ENCODE peak calls at places on chromosomes 2 and 18, in four cellular contexts. G, P, F and B are unnamed samples.

GRCh38 chr2:232887171-232887850 is 17.2 kb downstream of the SNORC start:
- DNase-seq in G (no peak), P (no peak), F (no peak), B (no peak)

GRCh38 chr2:200310545-200310971 is 4.1 kb downstream of the SPATS2L start:
- DNase-seq in G (no peak), P (no peak), F (no peak), B (no peak)

GRCh38 chr2:134668821-134669220 is 50.0 kb downstream of the TMEM163 start:
- DNase-seq in G (no peak), P (no peak), F (no peak), B (peak; percentile 56)

GRCh38 chr2:127645395-127646291 is at the start of gene GPR17:
- DNase-seq in G (peak; percentile 70), P (no peak), F (peak; percentile 26), B (no peak)

GRCh38 chr2:95185973-95186372 is 20.4 kb downstream of the ZNF2 start:
- DNase-seq in G (no peak), P (no peak), F (no peak), B (no peak)

GRCh38 chr2:119389615-119390306 is 23.0 kb downstream of the DBI start:
- DNase-seq in G (no peak), P (peak; percentile 83), F (peak; percentile 63), B (no peak)

GRCh38 chr18:54775686-54776085 is 52.6 kb upstream of the RAB27B start:
- DNase-seq in G (no peak), P (no peak), F (no peak), B (peak; percentile 43)

GRCh38 chr2:152166633-152167032 is 8.9 kb downstream of the STAM2 start:
- DNase-seq in G (no peak), P (no peak), F (no peak), B (no peak)

GRCh38 chr18:61720496-61720895 is 172.3 kb downstream of the RNF152 start:
- DNase-seq in G (no peak), P (no peak), F (no peak), B (no peak)

GRCh38 chr2:101036562-101036961 is 34.5 kb downstream of the RPL31 start:
- DNase-seq in G (no peak), P (no peak), F (no peak), B (no peak)

GRCh38 chr2:29664578-29664977 is 256.8 kb downstream of the ALK start:
- DNase-seq in G (no peak), P (no peak), F (no peak), B (no peak)

GRCh38 chr2:234587341-234588053 is 90.6 kb upstream of the ARL4C start:
- DNase-seq in G (no peak), P (no peak), F (no peak), B (no peak)

GRCh38 chr2:231360401-231360800 is 35.1 kb upstream of the B3GNT7 start:
- DNase-seq in G (peak; percentile 56), P (no peak), F (peak; percentile 55), B (no peak)

GRCh38 chr2:177717831-177718618 is 325.5 kb downstream of the AGPS start:
- DNase-seq in G (no peak), P (no peak), F (no peak), B (no peak)

GRCh38 chr2:61658841-61659780 is 121.0 kb upstream of the XPO1 start:
- DNase-seq in G (no peak), P (peak; percentile 69), F (no peak), B (peak; percentile 23)

GRCh38 chr2:60570281-60570680 is 16.8 kb upstream of the BCL11A start:
- DNase-seq in G (no peak), P (no peak), F (no peak), B (no peak)

GRCh38 chr2:152078662-152079061 is 20.2 kb downstream of the CACNB4 start:
- DNase-seq in G (no peak), P (no peak), F (no peak), B (no peak)

GRCh38 chr2:16120591-16120990 is 180.2 kb downstream of the MYCN start:
- DNase-seq in G (no peak), P (no peak), F (no peak), B (no peak)

GRCh38 chr18:55500316-55501086 is 87.5 kb downstream of the TCF4 start:
- DNase-seq in G (no peak), P (no peak), F (no peak), B (no peak)

GRCh38 chr2:218981390-218982311 is 3.3 kb downstream of the FEV start:
- DNase-seq in G (peak; percentile 54), P (peak; percentile 31), F (peak; percentile 45), B (no peak)

GRCh38 chr2:172582656-172583055 is 26.8 kb downstream of the PDK1 start:
- DNase-seq in G (no peak), P (no peak), F (no peak), B (no peak)

GRCh38 chr2:224034027-224034426 is 5.1 kb downstream of the SERPINE2 start:
- DNase-seq in G (no peak), P (no peak), F (no peak), B (no peak)

GRCh38 chr18:35634376-35634775 is 52.8 kb downstream of the GALNT1 start:
- DNase-seq in G (no peak), P (no peak), F (no peak), B (no peak)

GRCh38 chr2:100178085-100178788 is 35.8 kb upstream of the AFF3 start:
- DNase-seq in G (no peak), P (no peak), F (no peak), B (peak; percentile 66)

GRCh38 chr18:30457156-30457555 is 585.4 kb downstream of the DSC3 start:
- DNase-seq in G (no peak), P (no peak), F (no peak), B (no peak)

GRCh38 chr2:39483530-39483929 is 46.4 kb upstream of the MAP4K3 start:
- DNase-seq in G (no peak), P (no peak), F (no peak), B (no peak)

GRCh38 chr2:99878951-99879350 is 263.4 kb downstream of the AFF3 start:
- DNase-seq in G (no peak), P (no peak), F (no peak), B (no peak)

GRCh38 chr2:102514061-102514785 is 41.2 kb downstream of the SLC9A4 start:
- DNase-seq in G (no peak), P (peak; percentile 20), F (no peak), B (peak; percentile 62)

DNA sequence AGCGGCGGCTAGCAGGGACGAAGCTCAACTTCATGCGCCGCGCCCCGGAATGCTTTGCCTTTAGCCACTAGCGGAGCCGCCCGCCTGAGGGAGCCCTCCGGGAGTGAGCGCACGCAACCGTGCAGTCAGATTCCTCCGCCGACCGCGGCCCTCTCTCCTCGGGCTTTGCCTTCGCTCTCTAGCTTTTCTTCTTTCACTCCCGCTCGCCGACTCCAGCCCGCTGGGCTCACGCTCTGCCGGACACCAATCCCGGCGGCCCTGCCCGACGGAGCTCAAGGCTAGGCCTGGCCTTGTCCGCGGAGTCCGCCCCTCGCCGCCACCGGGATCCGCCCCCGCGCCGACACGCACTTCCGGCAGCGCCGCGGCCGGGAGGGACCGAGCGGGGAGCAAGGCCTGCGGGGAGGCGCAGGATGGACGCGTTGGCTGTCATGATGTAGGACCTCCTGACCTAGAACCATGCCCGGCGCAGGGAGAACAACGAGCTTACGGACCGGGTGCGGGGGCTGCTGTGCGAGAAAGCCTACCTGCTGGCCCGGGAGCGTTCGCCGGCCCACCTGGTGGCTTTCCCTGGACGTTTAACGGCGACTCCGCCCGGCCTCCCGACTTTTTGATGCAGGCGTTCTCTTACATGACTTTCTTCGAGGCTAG is 40.8 kb upstream of the AKAIN1 start:
- DNase-seq in G (peak; percentile 94), P (peak; percentile 86), F (peak; percentile 92), B (no peak)
- TF ChIP-seq POLR2A in G (peak; percentile 44), P (peak; percentile 35), F (no peak), B (peak; percentile 68)

DNA sequence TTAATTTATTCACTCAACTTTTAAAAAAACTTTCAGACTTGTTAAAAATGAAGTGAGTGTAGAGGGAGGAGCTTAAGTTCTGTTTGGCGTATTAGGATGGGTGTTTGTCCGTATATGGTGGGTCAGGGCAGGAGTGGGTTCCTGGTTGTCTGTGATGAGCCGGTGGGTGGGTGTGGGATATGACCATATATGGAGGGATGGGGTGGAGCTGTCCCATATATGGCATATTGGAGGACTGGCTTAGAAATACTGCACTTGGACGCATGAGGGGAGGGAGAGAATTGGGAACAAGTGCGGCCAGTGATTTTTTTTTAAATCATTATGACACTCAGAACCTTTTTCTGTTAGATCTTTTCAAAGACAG is 1.5 kb downstream of the KDM3A start:
- DNase-seq in G (peak; percentile 96), P (peak; percentile 88), F (peak; percentile 88), B (peak; percentile 62)
- TF ChIP-seq POLR2A in G (no peak), P (no peak), F (no peak), B (no peak)

DNA sequence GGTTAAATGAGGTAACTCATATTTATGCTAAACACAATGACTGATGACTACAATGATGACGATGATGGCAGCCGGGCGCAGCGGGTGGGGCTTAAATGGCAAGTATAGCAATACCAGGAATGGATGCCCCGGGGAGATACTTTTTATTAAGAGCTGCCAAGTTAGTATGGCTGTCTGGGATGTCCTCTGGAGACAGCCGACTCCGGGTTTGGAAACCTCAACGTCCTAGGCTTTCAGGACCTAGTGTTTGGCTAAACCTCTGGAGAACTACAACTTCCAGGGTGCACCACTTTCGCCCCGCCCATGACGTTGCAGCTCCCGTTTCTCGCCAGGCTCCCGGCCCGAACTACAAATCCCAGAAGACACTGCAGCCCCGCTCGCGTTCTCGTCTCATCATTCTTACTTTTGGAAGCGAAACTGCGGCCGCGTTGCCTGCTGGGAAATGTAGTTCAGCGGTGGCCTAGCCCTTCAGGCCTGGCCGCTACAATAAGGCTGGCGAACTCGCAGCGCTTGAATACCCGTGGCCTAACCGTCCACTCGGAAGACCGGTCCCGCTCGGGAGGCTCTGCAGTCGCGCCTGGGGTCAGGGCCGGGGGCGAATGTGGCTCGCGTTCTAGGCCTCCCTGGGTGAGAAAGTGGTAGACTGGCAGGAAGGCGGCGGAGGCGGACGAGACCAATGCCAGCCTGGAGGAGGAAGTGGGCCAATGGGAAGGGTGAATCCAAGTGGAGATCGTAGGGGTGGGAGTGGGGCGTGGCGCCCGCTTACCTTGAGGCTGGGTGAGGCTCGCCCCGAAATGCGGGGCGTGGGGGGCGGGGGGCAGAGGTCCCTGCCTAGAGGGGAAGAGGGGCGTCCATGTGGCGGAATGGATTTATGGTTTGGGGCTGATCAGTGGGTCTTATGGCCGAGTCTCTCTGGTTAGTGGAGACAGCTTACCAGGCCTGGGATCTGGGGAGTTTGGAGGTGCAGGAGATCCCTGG is at the start of gene SMARCAL1:
- DNase-seq in G (peak; percentile 99), P (peak; percentile 99), F (peak; percentile 99), B (peak; percentile 83)
- TF ChIP-seq POLR2A in G (no peak), P (peak; percentile 13), F (no peak), B (peak; percentile 71)

DNA sequence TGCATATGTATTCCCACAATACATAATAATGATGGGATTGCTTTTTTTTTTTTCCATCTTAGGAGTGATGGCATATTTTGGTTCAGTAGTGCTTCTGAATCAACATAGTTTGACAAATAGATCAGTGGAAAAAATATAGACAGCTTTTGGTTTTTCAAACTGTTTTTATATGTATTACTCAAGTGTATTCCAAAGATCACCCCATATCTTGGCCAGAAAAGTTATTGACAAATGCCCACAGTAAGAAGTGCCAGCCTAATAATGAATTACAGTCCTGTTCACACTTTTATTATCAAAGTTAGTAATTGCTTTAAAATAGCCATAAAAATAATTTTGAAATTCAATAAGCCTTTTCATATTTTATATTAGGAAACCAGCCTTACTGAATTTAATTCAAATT is 95.0 kb downstream of the TMEFF2 start:
- DNase-seq in G (no peak), P (no peak), F (no peak), B (no peak)
- TF ChIP-seq POLR2A in G (no peak), P (no peak), F (no peak), B (no peak)

GRCh38 chr18:63969965-63970802 is at the start of gene SERPINB8:
- DNase-seq in G (peak; percentile 97), P (peak; percentile 95), F (peak; percentile 96), B (peak; percentile 61)
- TF ChIP-seq POLR2A in G (peak; percentile 83), P (peak; percentile 83), F (no peak), B (peak; percentile 29)

GRCh38 chr2:20223345-20224190 is 1.4 kb downstream of the SDC1 start:
- DNase-seq in G (no peak), P (peak; percentile 62), F (peak; percentile 39), B (peak; percentile 75)
- TF ChIP-seq POLR2A in G (no peak), P (peak; percentile 47), F (no peak), B (peak; percentile 48)

GRCh38 chr2:227406177-227407031 is 18.7 kb upstream of the SCYGR1 start:
- DNase-seq in G (peak; percentile 68), P (peak; percentile 78), F (peak; percentile 68), B (peak; percentile 66)
- TF ChIP-seq POLR2A in G (no peak), P (no peak), F (no peak), B (no peak)